ENCODE peak calls at places on chromosomes 16 and 17, in nine cellular contexts. C is C1 segment of cervical spinal cord; Y is OCI-LY7; X is NCI-H748 treated with DMSO at 0.1 percent for 48 hours; N is NCI-H2029 treated with DMSO at 0.1 percent for 48 hours; I is activated CD8-positive, alpha-beta memory T cell treated with anti-CD3 and anti-CD28 coated beads for 1 hour; S is AG04450; Q is nephron progenitor cell; M is hepatocyte. U is an unnamed sample.

GRCh38 chr17:4940625-4941021 is 555 bp downstream of the RNF167 start:
- DNase-seq in I (no peak), N (no peak), Y (peak; percentile 64), C (no peak), X (no peak), S (no peak), Q (peak; percentile 39), M (no peak), U (no peak)

GRCh38 chr17:50661795-50662391 is 27.2 kb downstream of the ABCC3 start:
- DNase-seq in X (no peak), Y (peak; percentile 9), M (peak; percentile 80), N (peak; percentile 61), Q (no peak), S (peak; percentile 64), I (no peak), C (no peak), U (no peak)

GRCh38 chr16:2468725-2469398 is 2.2 kb upstream of the NTN3 start:
- DNase-seq in N (peak; percentile 61), S (no peak), X (no peak), M (no peak), Y (peak; percentile 99), Q (peak; percentile 49), C (peak; percentile 59), I (no peak), U (no peak)

GRCh38 chr17:4881761-4882555 is 17.4 kb upstream of the C17orf107 start:
- DNase-seq in N (peak; percentile 6), C (peak; percentile 39), I (no peak), M (peak; percentile 88), Q (peak; percentile 65), Y (peak; percentile 65), X (peak; percentile 61), S (no peak), U (no peak)

GRCh38 chr16:49260956-49261530 is 20.6 kb downstream of the CBLN1 start:
- DNase-seq in N (no peak), C (no peak), X (no peak), M (no peak), Y (no peak), S (no peak), Q (no peak), I (no peak), U (no peak)

GRCh38 chr17:35056013-35056412 is 7.5 kb downstream of the RFFL start:
- DNase-seq in C (no peak), M (no peak), I (no peak), X (no peak), Y (no peak), S (no peak), N (no peak), Q (peak; percentile 14), U (no peak)

GRCh38 chr17:3845361-3845753 is 689 bp downstream of the NCBP3 start:
- DNase-seq in Q (no peak), C (no peak), M (peak; percentile 30), S (no peak), X (peak; percentile 42), I (no peak), Y (peak; percentile 49), N (no peak), U (no peak)

GRCh38 chr16:84918006-84918909 is 93.1 kb downstream of the ZDHHC7 start:
- DNase-seq in N (no peak), M (no peak), X (no peak), Y (no peak), S (no peak), Q (no peak), I (no peak), C (no peak), U (no peak)

GRCh38 chr16:1713933-1714332 is 7.9 kb downstream of the MAPK8IP3 start:
- DNase-seq in M (no peak), C (no peak), S (no peak), Y (peak; percentile 65), N (no peak), Q (peak; percentile 19), I (no peak), X (no peak), U (no peak)

GRCh38 chr16:73057369-73058210 is 9.7 kb upstream of the ZFHX3 start:
- DNase-seq in C (no peak), Q (peak; percentile 62), Y (peak; percentile 56), I (no peak), M (peak; percentile 82), S (no peak), N (no peak), X (no peak), U (no peak)

GRCh38 chr16:66416981-66417700 is 10.0 kb upstream of the BEAN1 start:
- DNase-seq in M (no peak), I (no peak), C (no peak), N (no peak), Q (no peak), S (no peak), X (no peak), Y (no peak), U (no peak)

GRCh38 chr17:68383443-68384321 is 73.6 kb downstream of the WIPI1 start:
- DNase-seq in C (no peak), S (peak; percentile 69), N (no peak), Q (no peak), I (no peak), X (no peak), Y (no peak), M (peak; percentile 35), U (no peak)

GRCh38 chr17:7252176-7253043 is at the start of gene ELP5:
- DNase-seq in C (peak; percentile 89), Q (peak; percentile 94), S (peak; percentile 81), M (peak; percentile 95), I (no peak), X (peak; percentile 95), Y (peak; percentile 96), N (peak; percentile 50), U (peak; percentile 85)

GRCh38 chr16:11405331-11406176 is 60.3 kb downstream of the RMI2 start:
- DNase-seq in I (no peak), Q (peak; percentile 52), M (no peak), N (no peak), X (peak; percentile 19), S (no peak), C (no peak), Y (peak; percentile 72), U (peak; percentile 43)

GRCh38 chr17:44906010-44906646 is 6.9 kb upstream of the EFTUD2 start:
- DNase-seq in N (no peak), C (peak; percentile 54), M (no peak), I (no peak), Q (no peak), Y (no peak), S (peak; percentile 73), X (no peak), U (no peak)

GRCh38 chr17:79704691-79705090 is 26.1 kb upstream of the ENPP7 start:
- DNase-seq in N (no peak), Q (no peak), I (no peak), X (no peak), S (no peak), M (no peak), C (no peak), Y (no peak), U (no peak)

GRCh38 chr16:1183235-1183907 is 30.5 kb downstream of the CACNA1H start:
- DNase-seq in M (peak; percentile 73), X (peak; percentile 0), C (no peak), N (no peak), Y (no peak), Q (peak; percentile 72), I (no peak), S (peak; percentile 10), U (peak; percentile 43)

GRCh38 chr16:29916979-29917378 is 9.0 kb downstream of the KCTD13 start:
- DNase-seq in Y (no peak), C (no peak), Q (no peak), X (no peak), M (no peak), N (no peak), S (no peak), I (no peak), U (no peak)

GRCh38 chr17:67390646-67391480 is 13.8 kb downstream of the PITPNC1 start:
- DNase-seq in I (peak; percentile 35), Q (peak; percentile 25), X (peak; percentile 5), C (peak; percentile 46), S (peak; percentile 65), M (peak; percentile 46), N (peak; percentile 83), Y (no peak), U (no peak)

GRCh38 chr17:2867441-2868424 is 71.5 kb downstream of the RAP1GAP2 start:
- DNase-seq in S (peak; percentile 38), Q (peak; percentile 28), N (no peak), Y (no peak), C (no peak), X (no peak), M (no peak), I (no peak), U (no peak)

GRCh38 chr17:20028436-20028835 is 19.3 kb downstream of the SPECC1 start:
- DNase-seq in X (no peak), Y (no peak), N (no peak), C (no peak), S (no peak), I (no peak), M (no peak), Q (no peak), U (no peak)

GRCh38 chr17:16352303-16352837 is 899 bp downstream of the CENPV start:
- DNase-seq in S (no peak), C (no peak), M (peak; percentile 66), N (no peak), Q (peak; percentile 71), Y (peak; percentile 51), I (no peak), X (peak; percentile 78), U (peak; percentile 66)

GRCh38 chr17:81558941-81559806 is 7.0 kb upstream of the FAAP100 start:
- DNase-seq in Q (no peak), S (no peak), X (no peak), I (no peak), Y (no peak), C (no peak), N (no peak), M (no peak), U (no peak)

GRCh38 chr16:2949705-2950399 is 14.2 kb upstream of the KREMEN2 start:
- DNase-seq in Y (no peak), S (no peak), Q (no peak), C (no peak), X (no peak), M (no peak), I (no peak), N (no peak), U (no peak)

GRCh38 chr17:39001703-39002637 is 34.8 kb upstream of the FBXO47 start:
- DNase-seq in S (no peak), M (no peak), Q (no peak), C (no peak), X (no peak), N (no peak), I (no peak), Y (no peak), U (no peak)

GRCh38 chr17:34654276-34654675 is 74.9 kb downstream of the TMEM132E start:
- DNase-seq in Y (no peak), S (no peak), N (no peak), M (no peak), X (no peak), Q (no peak), C (no peak), I (no peak), U (no peak)

GRCh38 chr17:43366809-43367587 is 31.8 kb upstream of the ARL4D start:
- DNase-seq in M (no peak), N (no peak), Q (no peak), I (no peak), C (no peak), S (no peak), Y (no peak), X (no peak), U (no peak)

GRCh38 chr16:57256601-57257395 is 11.7 kb downstream of the ARL2BP start:
- DNase-seq in Q (no peak), N (no peak), S (no peak), C (no peak), Y (no peak), M (no peak), X (no peak), I (no peak), U (no peak)

GRCh38 chr17:4234406-4234805 is 29.4 kb downstream of the ANKFY1 start:
- DNase-seq in S (no peak), X (no peak), N (no peak), C (no peak), Q (no peak), Y (no peak), M (no peak), I (no peak), U (no peak)

GRCh38 chr16:89114159-89114981 is 20.7 kb downstream of the ACSF3 start:
- DNase-seq in X (no peak), S (no peak), Y (peak; percentile 40), I (no peak), N (no peak), Q (no peak), C (no peak), M (no peak), U (no peak)

GRCh38 chr17:77995146-77995852 is 36.8 kb downstream of the TNRC6C start:
- DNase-seq in S (no peak), X (no peak), I (no peak), Q (no peak), N (no peak), M (no peak), Y (no peak), C (no peak), U (no peak)

U was measured in neural crest cell.